ENCODE peak calls at places on chromosome 5, in four cellular contexts. One of them, this sample, is unnamed.

GRCh38 chr5:129135633-129136032 is 41.1 kb downstream of the ISOC1 start:
- ATAC-seq in HepG2: peak
- ATAC-seq in GM12878: peak
- ATAC-seq in upper lobe of left lung: no peak
- ATAC-seq in this sample: no peak

GRCh38 chr5:119678351-119679028 is 49.1 kb downstream of the FAM170A start:
- ATAC-seq in HepG2: no peak
- ATAC-seq in GM12878: no peak
- ATAC-seq in upper lobe of left lung: no peak
- ATAC-seq in this sample: no peak

GRCh38 chr5:150781706-150782614 is 3.4 kb downstream of the SMIM3 start:
- ATAC-seq in upper lobe of left lung: peak
- ATAC-seq in GM12878: no peak
- ATAC-seq in HepG2: peak
- ATAC-seq in this sample: peak

GRCh38 chr5:74369173-74369572 is 271.4 kb downstream of the ENC1 start:
- ATAC-seq in HepG2: no peak
- ATAC-seq in upper lobe of left lung: no peak
- ATAC-seq in GM12878: no peak
- ATAC-seq in this sample: no peak

GRCh38 chr5:156532921-156533320 is 206.0 kb downstream of the SGCD start:
- ATAC-seq in upper lobe of left lung: no peak
- ATAC-seq in GM12878: peak
- ATAC-seq in HepG2: no peak
- ATAC-seq in this sample: no peak

GRCh38 chr5:159426694-159427093 is 96.4 kb upstream of the IL12B start:
- ATAC-seq in GM12878: peak
- ATAC-seq in HepG2: no peak
- ATAC-seq in upper lobe of left lung: no peak
- ATAC-seq in this sample: no peak

GRCh38 chr5:77908787-77909186 is 132.6 kb upstream of the TBCA start:
- ATAC-seq in GM12878: no peak
- ATAC-seq in HepG2: no peak
- ATAC-seq in upper lobe of left lung: no peak
- ATAC-seq in this sample: no peak

GRCh38 chr5:148820778-148821395 is 5.5 kb upstream of the ADRB2 start:
- ATAC-seq in HepG2: peak
- ATAC-seq in GM12878: peak
- ATAC-seq in upper lobe of left lung: peak
- ATAC-seq in this sample: no peak

GRCh38 chr5:146466521-146467349 is 19.6 kb downstream of the TCERG1 start:
- ATAC-seq in HepG2: no peak
- ATAC-seq in upper lobe of left lung: no peak
- ATAC-seq in GM12878: peak
- ATAC-seq in this sample: no peak

GRCh38 chr5:127505819-127506218 is 11.6 kb upstream of the PRRC1 start:
- ATAC-seq in HepG2: no peak
- ATAC-seq in upper lobe of left lung: peak
- ATAC-seq in GM12878: no peak
- ATAC-seq in this sample: no peak

GRCh38 chr5:33852837-33853236 is 39.0 kb downstream of the ADAMTS12 start:
- ATAC-seq in HepG2: no peak
- ATAC-seq in GM12878: no peak
- ATAC-seq in upper lobe of left lung: no peak
- ATAC-seq in this sample: no peak

GRCh38 chr5:126358525-126358924 is 64.7 kb upstream of the GRAMD2B start:
- ATAC-seq in HepG2: peak
- ATAC-seq in GM12878: peak
- ATAC-seq in upper lobe of left lung: no peak
- ATAC-seq in this sample: no peak

GRCh38 chr5:62124266-62124665 is 181.7 kb upstream of the KIF2A start:
- ATAC-seq in upper lobe of left lung: no peak
- ATAC-seq in GM12878: no peak
- ATAC-seq in HepG2: no peak
- ATAC-seq in this sample: no peak

GRCh38 chr5:126917918-126918623 is 112.3 kb downstream of the MARCHF3 start:
- ATAC-seq in upper lobe of left lung: no peak
- ATAC-seq in GM12878: no peak
- ATAC-seq in HepG2: no peak
- ATAC-seq in this sample: no peak

GRCh38 chr5:133347039-133347438 is 265.3 kb downstream of the FSTL4 start:
- ATAC-seq in HepG2: peak
- ATAC-seq in GM12878: peak
- ATAC-seq in upper lobe of left lung: no peak
- ATAC-seq in this sample: no peak

DNA sequence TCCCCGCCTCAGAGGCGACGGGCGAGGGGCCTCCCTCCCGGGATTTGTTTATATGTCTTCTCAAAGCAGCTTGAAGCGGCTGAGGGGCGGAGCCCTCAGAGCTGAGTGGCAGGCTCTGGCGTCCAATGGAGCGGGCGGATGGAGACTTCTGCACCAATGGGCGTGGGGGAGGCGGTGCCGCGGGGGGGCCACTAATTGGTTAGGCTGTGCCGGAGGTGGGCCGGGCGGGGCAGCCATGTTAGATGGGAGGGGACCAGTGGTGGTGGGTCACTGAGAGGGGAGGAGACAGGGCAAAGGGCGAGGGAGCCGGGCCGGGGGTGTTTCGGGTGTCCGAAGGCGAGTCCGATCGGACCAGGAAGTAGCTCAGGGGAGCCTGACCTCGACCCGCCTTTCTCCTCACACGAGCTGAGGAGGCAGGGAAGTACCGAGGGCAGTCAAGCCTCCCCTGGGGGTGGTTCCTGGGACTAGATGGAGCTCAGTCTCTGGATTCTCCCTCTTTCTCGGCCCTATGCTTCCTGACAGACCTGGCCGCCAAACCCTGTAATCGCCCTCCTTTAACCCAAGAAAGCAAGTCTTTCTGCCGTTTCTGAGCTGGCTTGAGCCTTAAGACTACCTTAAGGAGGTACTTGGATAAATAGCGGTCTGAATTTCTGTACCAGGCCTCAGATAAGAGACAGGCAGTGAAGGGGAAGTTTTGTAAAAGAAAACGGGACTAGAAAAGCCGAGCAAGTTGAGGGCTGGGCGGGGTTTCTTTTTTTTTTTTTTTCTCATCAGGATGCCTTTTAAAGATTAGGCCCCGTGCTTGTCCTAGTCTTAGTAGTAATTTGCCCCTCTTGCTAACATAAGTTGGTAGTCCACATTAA is 1.1 kb downstream of the CREBRF start:
- ATAC-seq in upper lobe of left lung: peak
- ATAC-seq in GM12878: peak
- ATAC-seq in HepG2: peak
- ATAC-seq in this sample: peak
- TF ChIP-seq CTCF in upper lobe of left lung: peak
- TF ChIP-seq CTCF in GM12878: no peak
- TF ChIP-seq CTCF in HepG2: no peak
- TF ChIP-seq CTCF in this sample: peak

GRCh38 chr5:10091701-10092100 is 158.0 kb downstream of the ATPSCKMT start:
- ATAC-seq in GM12878: no peak
- ATAC-seq in HepG2: no peak
- ATAC-seq in upper lobe of left lung: no peak
- ATAC-seq in this sample: no peak
- TF ChIP-seq EP300 in GM12878: no peak
- TF ChIP-seq EP300 in HepG2: no peak
- TF ChIP-seq EP300 in upper lobe of left lung: no peak
- TF ChIP-seq EP300 in this sample: no peak

GRCh38 chr5:6631441-6631840 is 1.4 kb downstream of the NSUN2 start:
- ATAC-seq in HepG2: no peak
- ATAC-seq in upper lobe of left lung: no peak
- ATAC-seq in GM12878: no peak
- ATAC-seq in this sample: no peak
- H3K4me3 ChIP-seq in HepG2: peak
- H3K4me3 ChIP-seq in upper lobe of left lung: no peak
- H3K4me3 ChIP-seq in GM12878: peak
- H3K4me3 ChIP-seq in this sample: no peak

GRCh38 chr5:1299511-1299850 is 4.6 kb upstream of the TERT start:
- ATAC-seq in HepG2: peak
- ATAC-seq in GM12878: no peak
- ATAC-seq in upper lobe of left lung: no peak
- ATAC-seq in this sample: no peak
- TF ChIP-seq CTCF in HepG2: peak
- TF ChIP-seq CTCF in GM12878: no peak
- TF ChIP-seq CTCF in upper lobe of left lung: no peak
- TF ChIP-seq CTCF in this sample: no peak

GRCh38 chr5:84872768-84873167 is 488.1 kb upstream of the EDIL3 start:
- ATAC-seq in GM12878: no peak
- ATAC-seq in HepG2: no peak
- ATAC-seq in upper lobe of left lung: no peak
- ATAC-seq in this sample: no peak

DNA sequence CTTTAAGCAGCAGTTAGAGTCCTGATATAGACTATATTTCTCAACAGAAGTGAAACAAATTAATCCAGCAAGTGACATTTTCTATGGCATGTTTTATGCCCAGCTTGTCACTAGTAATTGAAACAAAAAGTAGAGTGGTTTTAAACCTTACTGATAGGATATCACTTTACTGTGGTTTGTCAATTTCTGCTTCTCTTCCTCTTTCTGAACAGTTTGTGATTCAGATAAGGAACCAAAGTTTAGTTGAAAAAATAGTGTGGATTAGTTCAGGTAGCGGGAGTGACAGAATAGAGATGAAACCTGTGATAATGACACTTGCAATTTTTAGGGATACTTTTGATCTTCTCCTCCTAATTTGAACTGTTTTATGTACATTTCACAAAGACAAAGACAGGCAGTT is 485.7 kb upstream of the EDIL3 start:
- ATAC-seq in GM12878: peak
- ATAC-seq in upper lobe of left lung: no peak
- ATAC-seq in HepG2: no peak
- ATAC-seq in this sample: no peak
- TF ChIP-seq EP300 in GM12878: no peak
- TF ChIP-seq EP300 in upper lobe of left lung: no peak
- TF ChIP-seq EP300 in HepG2: no peak
- TF ChIP-seq EP300 in this sample: no peak